ENCODE peak calls at places on chromosomes 13 and 19, in eight cellular contexts. T is retina; B is AG09319; U is smooth muscle cell of the brain vasculature; M is naive thymus-derived CD8-positive, alpha-beta T cell; V is HT1080; K is activated CD4-positive, alpha-beta memory T cell treated with anti-CD3 and anti-CD28 coated beads for 36 hours; Q is mucosa of gallbladder. H is an unnamed sample.

GRCh38 chr13:42394361-42395065 is 122.6 kb downstream of the AKAP11 start:
- DNase-seq in T (no peak), B (no peak), U (no peak), M (no peak), V (no peak), K (peak; percentile 57), Q (no peak), H (no peak)

GRCh38 chr19:2095338-2095938 is 688 bp downstream of the MOB3A start:
- DNase-seq in T (peak; percentile 38), B (no peak), U (no peak), M (peak; percentile 41), V (no peak), K (peak; percentile 24), Q (no peak), H (no peak)

GRCh38 chr13:67045357-67045756 is 184.8 kb downstream of the PCDH9 start:
- DNase-seq in T (no peak), B (no peak), U (no peak), M (no peak), V (no peak), K (no peak), Q (no peak), H (no peak)

GRCh38 chr19:18588611-18589379 is at the start of gene REX1BD:
- DNase-seq in T (peak; percentile 96), B (no peak), U (no peak), M (peak; percentile 89), V (peak; percentile 87), K (peak; percentile 88), Q (peak; percentile 81), H (peak; percentile 76)

GRCh38 chr19:4051175-4052101 is 15.3 kb downstream of the ZBTB7A start:
- DNase-seq in T (no peak), B (no peak), U (no peak), M (no peak), V (peak; percentile 74), K (peak; percentile 54), Q (no peak), H (peak; percentile 88)

GRCh38 chr13:23941216-23941615 is 43.9 kb upstream of the C1QTNF9B start:
- DNase-seq in T (no peak), B (no peak), U (no peak), M (no peak), V (no peak), K (no peak), Q (no peak), H (no peak)

GRCh38 chr13:73230714-73231113 is 171.9 kb downstream of the KLF5 start:
- DNase-seq in T (no peak), B (no peak), U (no peak), M (peak; percentile 43), V (no peak), K (peak; percentile 43), Q (no peak), H (peak; percentile 3)

GRCh38 chr19:58009666-58010301 is 7.2 kb upstream of the ZNF606 start:
- DNase-seq in T (peak; percentile 96), B (peak; percentile 44), U (peak; percentile 44), M (peak; percentile 28), V (no peak), K (peak; percentile 66), Q (peak; percentile 94), H (peak; percentile 90)

GRCh38 chr13:48783181-48783630 is 129.5 kb downstream of the CYSLTR2 start:
- DNase-seq in T (no peak), B (peak; percentile 96), U (peak; percentile 95), M (no peak), V (peak; percentile 99), K (no peak), Q (peak; percentile 79), H (peak; percentile 93)

GRCh38 chr19:30778961-30779690 is 406.9 kb downstream of the ZNF536 start:
- DNase-seq in T (no peak), B (no peak), U (no peak), M (no peak), V (no peak), K (no peak), Q (peak; percentile 5), H (no peak)

GRCh38 chr19:51163257-51163656 is 21.2 kb downstream of the SIGLEC7 start:
- DNase-seq in T (no peak), B (no peak), U (no peak), M (no peak), V (no peak), K (no peak), Q (no peak), H (no peak)

GRCh38 chr13:93620366-93620765 is 393.8 kb downstream of the GPC6 start:
- DNase-seq in T (no peak), B (peak; percentile 19), U (no peak), M (no peak), V (no peak), K (no peak), Q (no peak), H (no peak)

GRCh38 chr19:39434123-39435076 is 1.3 kb downstream of the RPS16 start:
- DNase-seq in T (no peak), B (no peak), U (no peak), M (no peak), V (no peak), K (no peak), Q (no peak), H (no peak)

GRCh38 chr19:41031926-41032325 is 40.8 kb downstream of the CYP2B6 start:
- DNase-seq in T (no peak), B (no peak), U (no peak), M (no peak), V (no peak), K (no peak), Q (no peak), H (peak; percentile 25)

GRCh38 chr19:52369463-52370340 is at the start of gene ZNF880:
- DNase-seq in T (peak; percentile 96), B (peak; percentile 80), U (peak; percentile 69), M (peak; percentile 91), V (no peak), K (peak; percentile 94), Q (peak; percentile 95), H (peak; percentile 96)

GRCh38 chr13:103282571-103283450 is 216.6 kb upstream of the SLC10A2 start:
- DNase-seq in T (no peak), B (no peak), U (peak; percentile 15), M (no peak), V (peak; percentile 91), K (no peak), Q (no peak), H (peak; percentile 3)

GRCh38 chr13:45113809-45114208 is 6.5 kb upstream of the GTF2F2 start:
- DNase-seq in T (no peak), B (no peak), U (no peak), M (no peak), V (no peak), K (no peak), Q (no peak), H (no peak)

GRCh38 chr13:73142091-73142490 is 83.3 kb downstream of the KLF5 start:
- DNase-seq in T (peak; percentile 9), B (no peak), U (no peak), M (no peak), V (no peak), K (no peak), Q (no peak), H (no peak)

GRCh38 chr13:79341202-79341601 is 64.9 kb downstream of the RBM26 start:
- DNase-seq in T (no peak), B (no peak), U (no peak), M (no peak), V (no peak), K (no peak), Q (no peak), H (no peak)

GRCh38 chr13:32852568-32852967 is 163.7 kb upstream of the KL start:
- DNase-seq in T (no peak), B (no peak), U (no peak), M (no peak), V (no peak), K (no peak), Q (no peak), H (no peak)

GRCh38 chr19:32599736-32600157 is 18.8 kb downstream of the PDCD5 start:
- DNase-seq in T (peak; percentile 43), B (peak; percentile 15), U (peak; percentile 39), M (peak; percentile 26), V (no peak), K (peak; percentile 37), Q (peak; percentile 22), H (peak; percentile 59)

GRCh38 chr19:609001-609340 is 19.3 kb downstream of the HCN2 start:
- DNase-seq in T (no peak), B (no peak), U (no peak), M (no peak), V (no peak), K (no peak), Q (peak; percentile 50), H (peak; percentile 80)

GRCh38 chr13:26497991-26498423 is 59.5 kb upstream of the WASF3 start:
- DNase-seq in T (no peak), B (peak; percentile 60), U (no peak), M (no peak), V (peak; percentile 67), K (no peak), Q (no peak), H (no peak)

GRCh38 chr19:51754106-51754505 is 2.4 kb upstream of the FPR1 start:
- DNase-seq in T (no peak), B (no peak), U (no peak), M (no peak), V (no peak), K (no peak), Q (no peak), H (no peak)

GRCh38 chr13:113176292-113176691 is 17.8 kb downstream of the PROZ start:
- DNase-seq in T (no peak), B (no peak), U (no peak), M (no peak), V (no peak), K (peak; percentile 70), Q (no peak), H (no peak)

GRCh38 chr19:46193678-46194077 is 35.9 kb upstream of the IGFL1 start:
- DNase-seq in T (no peak), B (no peak), U (no peak), M (no peak), V (no peak), K (no peak), Q (no peak), H (no peak)

GRCh38 chr19:30968210-30968609 is 381.0 kb downstream of the TSHZ3 start:
- DNase-seq in T (no peak), B (no peak), U (no peak), M (no peak), V (peak; percentile 16), K (no peak), Q (no peak), H (peak; percentile 47)